ENCODE peak calls at places on chromosomes 7 and 10, in seven cellular contexts. N is AG04449, E is AG09309, P is progenitor cell of endocrine pancreas, K is fibroblast of pulmonary artery, Y is K562, A is cardiac fibroblast. D is an unnamed sample.

GRCh38 chr7:77393261-77393660 is 22.9 kb downstream of the GSAP start:
- DNase-seq in N (no peak), E (no peak), P (no peak), K (no peak), Y (no peak), A (no peak), D (no peak)

GRCh38 chr7:64799-65430 is 127.5 kb upstream of the FAM20C start:
- DNase-seq in N (no peak), E (no peak), P (no peak), K (no peak), Y (no peak), A (no peak), D (no peak)

GRCh38 chr7:151031011-151031410 is 2.8 kb downstream of the ABCB8 start:
- DNase-seq in N (no peak), E (no peak), P (no peak), K (no peak), Y (no peak), A (no peak), D (no peak)

GRCh38 chr10:50417486-50417905 is 166.2 kb upstream of the ASAH2 start:
- DNase-seq in N (no peak), E (no peak), P (no peak), K (peak), Y (no peak), A (peak), D (no peak)

GRCh38 chr7:128869138-128869943 is 6.7 kb downstream of the ATP6V1F start:
- DNase-seq in N (no peak), E (no peak), P (peak), K (peak), Y (peak), A (peak), D (no peak)

GRCh38 chr10:131437556-131438465 is 126.3 kb upstream of the TCERG1L start:
- DNase-seq in N (no peak), E (no peak), P (no peak), K (no peak), Y (no peak), A (no peak), D (no peak)

GRCh38 chr10:23412223-23412622 is 26.7 kb upstream of the OTUD1 start:
- DNase-seq in N (no peak), E (no peak), P (no peak), K (peak), Y (no peak), A (peak), D (no peak)

GRCh38 chr7:45980181-45980905 is 59.3 kb upstream of the IGFBP3 start:
- DNase-seq in N (no peak), E (no peak), P (no peak), K (peak), Y (no peak), A (peak), D (no peak)

GRCh38 chr10:13003004-13003403 is 1.5 kb upstream of the CCDC3 start:
- DNase-seq in N (no peak), E (no peak), P (no peak), K (peak), Y (no peak), A (peak), D (no peak)

GRCh38 chr10:80660736-80661135 is 123.0 kb downstream of the SH2D4B start:
- DNase-seq in N (no peak), E (no peak), P (no peak), K (no peak), Y (no peak), A (no peak), D (no peak)

GRCh38 chr10:8050561-8051108 is 3.9 kb upstream of the GATA3 start:
- DNase-seq in N (no peak), E (no peak), P (peak), K (peak), Y (no peak), A (peak), D (no peak)

GRCh38 chr7:63117-63480 is 129.3 kb upstream of the FAM20C start:
- DNase-seq in N (no peak), E (no peak), P (no peak), K (no peak), Y (no peak), A (no peak), D (no peak)

GRCh38 chr7:43878867-43879266 is 9.6 kb upstream of the MRPS24 start:
- DNase-seq in N (no peak), E (no peak), P (no peak), K (peak), Y (no peak), A (peak), D (no peak)

GRCh38 chr10:109957092-109957797 is 33.9 kb upstream of the XPNPEP1 start:
- DNase-seq in N (no peak), E (no peak), P (no peak), K (no peak), Y (no peak), A (no peak), D (no peak)

GRCh38 chr7:134694767-134695166 is 48.1 kb downstream of the BPGM start:
- DNase-seq in N (no peak), E (no peak), P (no peak), K (no peak), Y (no peak), A (no peak), D (no peak)

GRCh38 chr7:134693256-134693655 is 46.6 kb downstream of the BPGM start:
- DNase-seq in N (peak), E (peak), P (no peak), K (peak), Y (no peak), A (peak), D (peak)

GRCh38 chr7:134696261-134696660 is 49.6 kb downstream of the BPGM start:
- DNase-seq in N (no peak), E (no peak), P (no peak), K (no peak), Y (no peak), A (no peak), D (no peak)

GRCh38 chr7:134695321-134695860 is 48.7 kb downstream of the BPGM start:
- DNase-seq in N (peak), E (peak), P (no peak), K (no peak), Y (no peak), A (peak), D (peak)

GRCh38 chr7:134694299-134694698 is 47.6 kb downstream of the BPGM start:
- DNase-seq in N (no peak), E (no peak), P (no peak), K (no peak), Y (peak), A (no peak), D (no peak)
- TF ChIP-seq CTCF in N (peak), E (peak), P (peak), K (peak), Y (peak), A (peak), D (peak)

DNA sequence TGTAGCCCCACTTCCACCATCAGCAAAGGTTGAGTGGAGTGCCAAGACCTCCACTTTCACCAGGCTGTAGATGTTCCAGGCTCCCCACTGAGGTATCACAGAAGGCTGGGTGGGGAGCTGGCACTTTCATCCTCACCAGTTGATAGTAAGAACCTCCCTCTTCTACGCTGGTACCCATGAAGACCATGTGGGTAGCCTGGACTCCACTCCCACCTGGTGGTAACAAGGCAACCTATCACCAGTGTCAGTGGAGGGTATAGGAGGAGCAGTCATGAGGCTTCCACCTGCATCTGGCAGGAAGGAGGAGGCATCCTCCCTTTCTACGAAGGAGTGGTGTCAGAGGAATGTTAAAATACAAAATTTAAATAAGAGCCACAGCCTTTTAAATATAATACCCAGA is 4.4 kb downstream of the SMIM30 start:
- DNase-seq in N (no peak), E (no peak), P (no peak), K (peak), Y (no peak), A (no peak), D (no peak)
- TF ChIP-seq CTCF in N (no peak), E (peak), P (peak), K (no peak), Y (peak), A (no peak), D (no peak)

GRCh38 chr7:27397503-27397902 is 154.9 kb downstream of the EVX1 start:
- DNase-seq in N (no peak), E (no peak), P (no peak), K (no peak), Y (no peak), A (no peak), D (no peak)

GRCh38 chr7:27405780-27406179 is 163.2 kb downstream of the EVX1 start:
- DNase-seq in N (no peak), E (no peak), P (no peak), K (no peak), Y (no peak), A (no peak), D (no peak)

GRCh38 chr7:27394871-27395270 is 152.3 kb downstream of the EVX1 start:
- DNase-seq in N (no peak), E (no peak), P (no peak), K (no peak), Y (no peak), A (no peak), D (no peak)

GRCh38 chr7:27395626-27396025 is 153.0 kb downstream of the EVX1 start:
- DNase-seq in N (no peak), E (no peak), P (no peak), K (no peak), Y (no peak), A (no peak), D (no peak)

GRCh38 chr7:27400168-27400567 is 157.6 kb downstream of the EVX1 start:
- DNase-seq in N (no peak), E (no peak), P (no peak), K (no peak), Y (no peak), A (no peak), D (no peak)
- TF ChIP-seq CTCF in N (no peak), E (no peak), P (no peak), K (no peak), Y (no peak), A (no peak), D (no peak)

DNA sequence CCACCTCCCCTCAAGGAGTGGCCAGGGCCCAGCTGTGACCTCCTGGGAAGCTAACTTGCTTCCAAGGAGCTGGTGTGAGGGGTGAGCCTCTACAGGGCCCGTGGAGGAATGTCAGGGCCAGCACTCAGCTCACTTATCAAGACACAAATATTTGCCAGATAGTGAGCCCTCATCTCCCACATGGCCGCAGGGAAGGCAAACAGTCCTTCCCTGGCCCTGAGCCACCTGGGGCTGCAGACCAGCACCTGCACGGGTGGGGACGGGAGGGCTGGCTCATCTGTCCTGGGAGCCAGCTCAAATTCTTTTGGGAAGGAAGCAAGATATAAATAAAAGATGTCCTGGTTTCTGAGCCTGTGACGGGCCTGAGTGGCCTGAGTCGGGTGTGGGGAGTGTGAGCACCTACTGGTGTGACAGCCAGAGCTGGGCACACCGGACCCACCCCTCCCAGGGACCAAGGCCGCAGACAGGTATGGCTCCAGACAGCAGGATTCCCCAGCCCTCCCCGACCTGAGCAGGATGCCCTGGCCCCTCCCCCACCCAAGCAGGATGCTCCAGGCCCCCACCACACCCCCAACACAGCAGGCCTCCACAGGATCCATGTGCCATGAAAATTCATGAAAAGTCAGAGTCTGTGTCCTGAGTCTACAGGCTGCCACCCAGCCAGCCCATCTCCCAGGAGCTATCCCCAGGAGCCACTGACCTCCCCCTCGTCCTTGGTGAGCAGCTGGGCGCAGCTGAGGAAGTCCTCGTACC is 148.0 kb downstream of the MAPK8 start:
- DNase-seq in N (no peak), E (no peak), P (peak), K (no peak), Y (no peak), A (no peak), D (no peak)
- TF ChIP-seq CTCF in N (no peak), E (no peak), P (no peak), K (no peak), Y (no peak), A (no peak), D (no peak)

DNA sequence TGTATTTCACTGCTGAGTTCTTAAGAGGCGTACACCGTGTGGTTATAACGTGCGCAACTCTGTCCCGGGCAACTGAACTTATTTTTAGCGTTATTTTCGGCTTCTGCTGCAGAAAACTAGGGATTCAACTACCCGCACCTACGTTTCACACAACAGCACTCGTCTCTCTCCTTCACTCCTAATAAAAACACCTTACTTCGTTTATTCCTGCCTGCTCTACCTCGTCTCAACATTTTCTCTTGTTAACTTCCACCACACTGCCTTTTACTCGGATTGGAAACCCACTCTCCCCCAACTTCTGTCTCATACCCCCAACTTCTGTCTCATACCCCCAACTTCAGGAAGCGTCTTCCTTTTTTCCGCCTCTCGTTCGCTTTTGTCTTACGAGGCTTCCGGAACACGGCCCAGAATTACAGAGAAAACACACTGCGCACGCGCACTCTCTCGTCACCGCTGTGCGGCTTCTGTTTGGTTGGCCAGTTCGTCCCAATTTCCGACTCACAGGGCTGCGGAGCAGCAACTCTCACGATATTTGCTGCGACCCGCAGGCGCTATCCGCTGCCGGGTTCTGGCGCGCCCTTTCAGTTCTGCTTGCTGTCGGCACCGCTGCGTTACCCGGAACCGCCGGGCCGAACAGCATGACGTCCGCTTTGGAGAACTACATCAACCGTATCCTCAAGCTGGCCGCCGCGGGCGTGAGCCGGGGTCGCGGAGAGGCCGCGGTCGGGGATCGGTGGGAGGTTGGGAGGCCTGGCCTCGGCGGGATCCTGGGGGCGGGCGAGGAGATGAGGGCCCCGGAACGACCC is at the start of gene LSM8:
- DNase-seq in N (peak), E (peak), P (peak), K (peak), Y (peak), A (peak), D (peak)
- TF ChIP-seq CTCF in N (no peak), E (no peak), P (no peak), K (no peak), Y (no peak), A (no peak), D (no peak)

D was measured in BJ.